ENCODE peak calls at places on chromosomes 12 and 14, in six cellular contexts. W, F, H, G, U and Z are unnamed samples.

GRCh38 chr12:29164477-29165163 is 15.5 kb downstream of the FAR2 start:
- DNase-seq in W (no peak), F (no peak), H (peak; percentile 86), G (peak; percentile 82), U (no peak), Z (no peak)

GRCh38 chr12:132481345-132481744 is 8.6 kb upstream of the FBRSL1 start:
- DNase-seq in W (no peak), F (no peak), H (no peak), G (no peak), U (no peak), Z (no peak)

GRCh38 chr12:114673169-114673833 is 10.7 kb downstream of the TBX3 start:
- DNase-seq in W (peak; percentile 87), F (no peak), H (peak; percentile 77), G (peak; percentile 68), U (peak; percentile 86), Z (no peak)

GRCh38 chr12:122023339-122024131 is 1.9 kb downstream of the BCL7A start:
- DNase-seq in W (peak; percentile 11), F (no peak), H (peak; percentile 87), G (peak; percentile 69), U (peak; percentile 49), Z (no peak)

GRCh38 chr12:54136844-54137580 is 51.8 kb downstream of the SMUG1 start:
- DNase-seq in W (no peak), F (no peak), H (peak; percentile 84), G (no peak), U (no peak), Z (no peak)

GRCh38 chr12:123269395-123269892 is 2.2 kb downstream of the CDK2AP1 start:
- DNase-seq in W (no peak), F (no peak), H (peak; percentile 89), G (peak; percentile 66), U (peak; percentile 77), Z (peak; percentile 43)

GRCh38 chr12:121214171-121214777 is 4.3 kb downstream of the P2RX4 start:
- DNase-seq in W (no peak), F (peak; percentile 45), H (peak; percentile 79), G (peak; percentile 66), U (peak; percentile 76), Z (no peak)

GRCh38 chr12:114835031-114835430 is 151.1 kb upstream of the TBX3 start:
- DNase-seq in W (peak; percentile 45), F (no peak), H (peak; percentile 64), G (peak; percentile 93), U (peak; percentile 51), Z (no peak)

GRCh38 chr12:97837401-97837800 is 374.8 kb downstream of the RMST start:
- DNase-seq in W (no peak), F (no peak), H (peak; percentile 31), G (peak; percentile 24), U (no peak), Z (no peak)

GRCh38 chr12:46521145-46521544 is 148.6 kb upstream of the SLC38A2 start:
- DNase-seq in W (no peak), F (no peak), H (no peak), G (no peak), U (no peak), Z (no peak)

GRCh38 chr12:107196681-107197080 is 103.3 kb upstream of the CRY1 start:
- DNase-seq in W (peak; percentile 33), F (no peak), H (peak; percentile 56), G (peak; percentile 25), U (no peak), Z (no peak)

GRCh38 chr14:55297611-55298323 is 26.5 kb downstream of the FBXO34 start:
- DNase-seq in W (no peak), F (no peak), H (no peak), G (no peak), U (no peak), Z (no peak)

GRCh38 chr12:53820503-53820902 is 68.7 kb upstream of the CISTR start:
- DNase-seq in W (no peak), F (no peak), H (peak; percentile 63), G (peak; percentile 58), U (peak; percentile 61), Z (no peak)

GRCh38 chr12:1503281-1503711 is 91.1 kb downstream of the FBXL14 start:
- DNase-seq in W (no peak), F (no peak), H (no peak), G (no peak), U (no peak), Z (no peak)

GRCh38 chr14:105577339-105577861 is 51.0 kb downstream of the TMEM121 start:
- DNase-seq in W (no peak), F (no peak), H (no peak), G (no peak), U (no peak), Z (no peak)

GRCh38 chr14:51780006-51780692 is 80.3 kb upstream of the GNG2 start:
- DNase-seq in W (peak; percentile 24), F (peak; percentile 66), H (peak; percentile 72), G (peak; percentile 80), U (peak; percentile 51), Z (peak; percentile 61)

GRCh38 chr14:101844219-101844618 is 82.7 kb downstream of the PPP2R5C start:
- DNase-seq in W (no peak), F (no peak), H (no peak), G (no peak), U (no peak), Z (no peak)

GRCh38 chr14:105982664-105983063 is 456.3 kb downstream of the TMEM121 start:
- DNase-seq in W (no peak), F (no peak), H (no peak), G (no peak), U (no peak), Z (no peak)

GRCh38 chr12:92378682-92379479 is 233.2 kb upstream of the BTG1 start:
- DNase-seq in W (no peak), F (no peak), H (no peak), G (no peak), U (no peak), Z (no peak)

GRCh38 chr12:78120866-78121590 is 290.3 kb downstream of the NAV3 start:
- DNase-seq in W (no peak), F (no peak), H (peak; percentile 62), G (peak; percentile 80), U (no peak), Z (no peak)

GRCh38 chr12:28421374-28421773 is 231.1 kb downstream of the CCDC91 start:
- DNase-seq in W (no peak), F (no peak), H (no peak), G (no peak), U (no peak), Z (no peak)

GRCh38 chr12:45543887-45544286 is 185.6 kb upstream of the ARID2 start:
- DNase-seq in W (peak; percentile 62), F (peak; percentile 32), H (peak; percentile 84), G (peak; percentile 91), U (peak; percentile 65), Z (peak; percentile 65)